ENCODE peak calls at places on chromosomes 16 and 17, in five cellular contexts. U, J, K, R and T are unnamed samples.

GRCh38 chr17:75129576-75129975 is 2.0 kb downstream of the NT5C start:
- DNase-seq in U (no peak), J (no peak), K (no peak), R (no peak), T (no peak)

GRCh38 chr17:72715906-72716572 is 376.4 kb downstream of the SLC39A11 start:
- DNase-seq in U (peak; percentile 93), J (no peak), K (no peak), R (peak; percentile 94), T (no peak)

GRCh38 chr17:29166507-29166887 is 13.7 kb downstream of the MYO18A start:
- DNase-seq in U (no peak), J (no peak), K (no peak), R (no peak), T (no peak)

GRCh38 chr16:1938910-1939309 is 4.1 kb downstream of the MSRB1 start:
- DNase-seq in U (no peak), J (no peak), K (no peak), R (no peak), T (no peak)

GRCh38 chr17:80968602-80969029 is 23.0 kb upstream of the CHMP6 start:
- DNase-seq in U (no peak), J (no peak), K (no peak), R (no peak), T (no peak)

GRCh38 chr16:50195276-50195675 is 42.2 kb downstream of the TENT4B start:
- DNase-seq in U (no peak), J (no peak), K (no peak), R (no peak), T (no peak)

GRCh38 chr17:57442914-57443571 is 186.7 kb downstream of the MSI2 start:
- DNase-seq in U (no peak), J (no peak), K (no peak), R (no peak), T (no peak)

GRCh38 chr16:77236063-77236511 is 36.9 kb downstream of the SYCE1L start:
- DNase-seq in U (peak; percentile 60), J (peak; percentile 98), K (no peak), R (peak; percentile 80), T (peak; percentile 87)

GRCh38 chr16:23478566-23478965 is 25.6 kb upstream of the COG7 start:
- DNase-seq in U (no peak), J (no peak), K (no peak), R (no peak), T (no peak)

GRCh38 chr17:2963332-2964027 is 99.9 kb downstream of the OR1D5 start:
- DNase-seq in U (no peak), J (no peak), K (no peak), R (no peak), T (no peak)

GRCh38 chr17:79325707-79326106 is 251.1 kb downstream of the ENGASE start:
- DNase-seq in U (no peak), J (peak; percentile 79), K (no peak), R (no peak), T (peak; percentile 37)

GRCh38 chr17:41618341-41619161 is 5.8 kb downstream of the KRT17 start:
- DNase-seq in U (no peak), J (no peak), K (no peak), R (no peak), T (no peak)

GRCh38 chr16:66266436-66267286 is 99.8 kb upstream of the CDH5 start:
- DNase-seq in U (no peak), J (no peak), K (no peak), R (no peak), T (no peak)

GRCh38 chr16:80009971-80010659 is 409.6 kb upstream of the MAF start:
- DNase-seq in U (no peak), J (no peak), K (no peak), R (no peak), T (no peak)

GRCh38 chr17:67642488-67642887 is 75.2 kb upstream of the NOL11 start:
- DNase-seq in U (no peak), J (no peak), K (no peak), R (no peak), T (no peak)

GRCh38 chr16:47143677-47144558 is at the start of gene NETO2:
- DNase-seq in U (peak; percentile 61), J (peak; percentile 80), K (no peak), R (peak; percentile 52), T (peak; percentile 82)

GRCh38 chr17:836154-836553 is 54.0 kb downstream of the MRM3 start:
- DNase-seq in U (no peak), J (no peak), K (no peak), R (no peak), T (no peak)

GRCh38 chr17:7479139-7479388 is 367 bp downstream of the ZBTB4 start:
- DNase-seq in U (no peak), J (no peak), K (no peak), R (no peak), T (no peak)

GRCh38 chr17:65062168-65062915 is 5.8 kb upstream of the GNA13 start:
- DNase-seq in U (peak; percentile 31), J (no peak), K (no peak), R (peak; percentile 41), T (peak; percentile 52)

GRCh38 chr17:39196820-39197331 is 593 bp downstream of the CACNB1 start:
- DNase-seq in U (peak; percentile 83), J (peak; percentile 52), K (no peak), R (no peak), T (peak; percentile 49)

GRCh38 chr17:29769225-29769624 is 146.5 kb upstream of the CORO6 start:
- DNase-seq in U (no peak), J (no peak), K (no peak), R (no peak), T (no peak)

GRCh38 chr17:75830168-75831031 is 13.8 kb downstream of the UNC13D start:
- DNase-seq in U (peak; percentile 47), J (peak; percentile 90), K (no peak), R (no peak), T (no peak)

GRCh38 chr16:10849736-10850477 is 27.1 kb upstream of the CIITA start:
- DNase-seq in U (no peak), J (no peak), K (no peak), R (no peak), T (no peak)

GRCh38 chr17:19979917-19980770 is 2.5 kb upstream of the AKAP10 start:
- DNase-seq in U (no peak), J (peak; percentile 71), K (no peak), R (no peak), T (no peak)

GRCh38 chr17:80625627-80626026 is 81.0 kb downstream of the RPTOR start:
- DNase-seq in U (no peak), J (no peak), K (no peak), R (no peak), T (no peak)

GRCh38 chr17:951388-952132 is 28.0 kb downstream of the NXN start:
- DNase-seq in U (peak; percentile 90), J (peak; percentile 77), K (no peak), R (peak; percentile 78), T (no peak)

GRCh38 chr17:78665952-78666920 is 89.0 kb upstream of the DNAH17 start:
- DNase-seq in U (no peak), J (no peak), K (no peak), R (peak; percentile 88), T (peak; percentile 81)

GRCh38 chr17:83186226-83186625 is 106.8 kb downstream of the METRNL start:
- DNase-seq in U (no peak), J (peak; percentile 45), K (no peak), R (peak; percentile 31), T (peak; percentile 62)

GRCh38 chr16:88659160-88659559 is 3.7 kb downstream of the MVD start:
- DNase-seq in U (no peak), J (no peak), K (no peak), R (no peak), T (no peak)

GRCh38 chr16:87675111-87675510 is 72.8 kb downstream of the JPH3 start:
- DNase-seq in U (no peak), J (no peak), K (no peak), R (no peak), T (no peak)

GRCh38 chr16:31712064-31712540 is 161.5 kb upstream of the ZNF267 start:
- DNase-seq in U (no peak), J (no peak), K (no peak), R (no peak), T (no peak)

GRCh38 chr16:88570691-88571092 is 489 bp downstream of the ZC3H18 start:
- DNase-seq in U (no peak), J (no peak), K (no peak), R (no peak), T (peak; percentile 78)

GRCh38 chr16:72301416-72302048 is 129.6 kb upstream of the PMFBP1 start:
- DNase-seq in U (no peak), J (no peak), K (no peak), R (no peak), T (no peak)

GRCh38 chr16:79850348-79850747 is 249.8 kb upstream of the MAF start:
- DNase-seq in U (no peak), J (no peak), K (no peak), R (no peak), T (no peak)

DNA sequence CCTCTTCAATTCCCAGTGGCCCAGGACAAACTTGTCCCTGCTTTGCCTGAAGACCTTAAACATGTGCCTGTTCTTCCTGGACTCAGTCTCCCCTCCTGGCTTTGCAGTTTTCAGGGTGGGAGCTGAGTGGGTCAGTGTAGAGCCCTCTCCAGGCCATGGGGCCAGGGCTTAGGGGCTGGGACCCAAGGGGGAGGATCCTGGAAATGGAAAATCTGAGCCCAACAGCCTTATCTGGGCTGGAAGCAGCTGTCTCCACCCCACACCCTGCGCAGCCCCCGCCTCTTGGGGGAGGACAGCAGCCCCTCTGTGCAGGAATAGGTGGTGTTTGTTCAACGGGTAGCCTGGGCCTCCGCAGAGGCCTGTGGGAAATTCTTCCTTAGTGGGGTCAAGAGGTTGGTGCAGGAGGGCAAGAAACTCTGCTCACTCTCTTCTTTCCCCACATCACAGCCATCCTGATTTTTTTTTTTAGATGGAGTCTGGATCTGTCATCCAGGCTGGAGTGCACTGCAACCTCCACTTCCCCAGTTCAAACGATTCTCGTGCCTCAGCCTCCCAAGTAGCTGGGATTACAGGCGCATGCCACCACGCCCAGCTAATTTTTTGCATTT is 6.8 kb upstream of the SMTNL2 start:
- DNase-seq in U (no peak), J (no peak), K (no peak), R (peak; percentile 47), T (no peak)
- TF ChIP-seq HDAC2 in U (no peak), J (no peak), K (no peak), R (no peak), T (no peak)

DNA sequence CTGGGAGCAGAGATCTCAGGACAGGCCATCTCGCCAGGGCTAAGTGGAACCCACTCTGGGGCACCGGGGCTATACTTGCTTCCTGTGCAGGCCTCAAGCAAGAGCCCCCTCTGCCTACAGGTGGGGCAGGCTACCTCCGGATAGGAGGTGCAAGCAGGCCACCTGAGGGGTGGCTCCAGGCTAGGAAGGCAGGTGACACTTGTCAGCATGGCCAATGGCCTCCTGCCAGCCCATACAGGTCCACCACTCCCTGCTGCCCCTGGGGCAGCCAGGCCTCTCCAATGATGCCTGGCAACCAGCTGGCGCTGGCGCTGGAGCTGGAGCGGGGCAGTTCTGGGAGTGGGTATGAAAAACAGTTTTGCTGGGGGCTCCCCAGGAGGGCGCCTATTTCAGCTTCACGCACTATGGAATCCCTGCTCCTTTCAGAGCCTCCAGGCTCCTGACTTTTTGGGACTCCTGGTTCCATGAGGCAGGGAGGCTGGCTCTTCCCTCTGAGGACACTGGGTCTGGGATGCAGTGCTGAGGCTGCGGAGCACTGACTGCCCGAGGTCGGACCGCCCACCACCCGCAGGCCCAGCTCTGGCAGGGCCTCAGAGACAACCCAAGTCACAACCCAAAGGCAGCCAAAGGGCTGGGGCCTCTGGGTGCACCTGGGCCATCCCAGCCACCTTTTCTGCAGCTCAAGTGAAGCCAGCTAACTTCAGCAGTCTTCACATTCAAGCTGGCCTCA is 8.4 kb upstream of the SREBF1 start:
- DNase-seq in U (no peak), J (no peak), K (no peak), R (no peak), T (no peak)
- TF ChIP-seq HDAC2 in U (no peak), J (no peak), K (no peak), R (no peak), T (no peak)

GRCh38 chr17:48734328-48735056 is 5.9 kb upstream of the HOXB13 start:
- DNase-seq in U (no peak), J (no peak), K (no peak), R (no peak), T (no peak)
- TF ChIP-seq HDAC2 in U (no peak), J (no peak), K (no peak), R (no peak), T (no peak)

GRCh38 chr16:67302882-67303434 is 23.6 kb downstream of the KCTD19 start:
- DNase-seq in U (no peak), J (no peak), K (no peak), R (no peak), T (peak; percentile 43)
- TF ChIP-seq HDAC2 in U (no peak), J (no peak), K (no peak), R (no peak), T (no peak)